ENCODE peak calls at places on chromosomes 11 and 22, in six cellular contexts. S is transverse colon, T is HFF-Myc, I is astrocyte of the spinal cord, X is natural killer cell, R is left ventricle myocardium inferior. Z is an unnamed sample.

GRCh38 chr11:26134481-26135355 is 197.2 kb upstream of the ANO3 start:
- DNase-seq in T (no peak), S (no peak), X (no peak), R (no peak), I (peak), Z (no peak)

GRCh38 chr11:102272047-102272824 is 45.0 kb upstream of the BIRC3 start:
- DNase-seq in S (no peak), R (no peak), T (no peak), X (no peak), I (no peak), Z (no peak)

GRCh38 chr22:37561209-37562048 is 1.1 kb downstream of the CDC42EP1 start:
- DNase-seq in R (peak), I (peak), S (peak), X (peak), T (peak), Z (peak)

GRCh38 chr11:86459002-86459385 is 84.3 kb downstream of the CCDC81 start:
- DNase-seq in R (no peak), I (peak), T (no peak), S (no peak), X (no peak), Z (no peak)

GRCh38 chr22:20231499-20232236 is 36.5 kb downstream of the RTN4R start:
- DNase-seq in I (no peak), X (no peak), T (no peak), R (no peak), S (no peak), Z (no peak)

GRCh38 chr11:57712256-57713150 is at the start of gene TMX2:
- DNase-seq in R (peak), I (peak), S (peak), X (peak), T (peak), Z (peak)

GRCh38 chr11:69144316-69144715 is 11.4 kb upstream of the SMIM38 start:
- DNase-seq in I (no peak), R (no peak), X (no peak), T (no peak), S (no peak), Z (no peak)

GRCh38 chr22:48536691-48537591 is 1290.7 kb downstream of the BRD1 start:
- DNase-seq in I (no peak), X (no peak), S (no peak), R (no peak), T (no peak), Z (no peak)

GRCh38 chr11:49302360-49302759 is 94.0 kb upstream of the FOLH1 start:
- DNase-seq in X (no peak), I (no peak), S (no peak), R (no peak), T (no peak), Z (no peak)

GRCh38 chr11:128629516-128630106 is 42.3 kb upstream of the ETS1 start:
- DNase-seq in I (no peak), R (no peak), X (no peak), T (no peak), S (no peak), Z (no peak)

GRCh38 chr11:76808996-76809395 is 25.8 kb downstream of the TSKU start:
- DNase-seq in X (peak), I (no peak), S (no peak), T (no peak), R (no peak), Z (no peak)

GRCh38 chr22:22752556-22753477 is 108.4 kb downstream of the GGTLC2 start:
- DNase-seq in S (no peak), R (no peak), T (no peak), I (no peak), X (no peak), Z (no peak)

GRCh38 chr11:77842451-77843121 is 21.6 kb downstream of the AAMDC start:
- DNase-seq in I (no peak), S (no peak), R (no peak), T (no peak), X (no peak), Z (no peak)

GRCh38 chr11:26971961-26972360 is 22.0 kb upstream of the FIBIN start:
- DNase-seq in T (no peak), S (no peak), I (no peak), X (no peak), R (no peak), Z (no peak)

GRCh38 chr11:112837162-112837826 is 123.9 kb upstream of the NCAM1 start:
- DNase-seq in X (peak), R (no peak), T (no peak), S (no peak), I (no peak), Z (no peak)

GRCh38 chr11:11717064-11717725 is 95.4 kb upstream of the GALNT18 start:
- DNase-seq in X (no peak), T (no peak), S (no peak), R (no peak), I (no peak), Z (no peak)

GRCh38 chr22:46479046-46479445 is 58.4 kb downstream of the CELSR1 start:
- DNase-seq in T (no peak), S (no peak), I (no peak), R (no peak), X (no peak), Z (no peak)

GRCh38 chr11:103035656-103036434 is 56.1 kb downstream of the DCUN1D5 start:
- DNase-seq in X (no peak), T (peak), I (peak), S (no peak), R (no peak), Z (no peak)

GRCh38 chr22:25039255-25039654 is 86.7 kb downstream of the KIAA1671 start:
- DNase-seq in S (no peak), T (no peak), I (no peak), X (no peak), R (no peak), Z (no peak)

GRCh38 chr11:44765026-44765595 is 38.3 kb downstream of the TSPAN18 start:
- DNase-seq in T (no peak), I (no peak), R (no peak), S (no peak), X (no peak), Z (no peak)

GRCh38 chr11:65043881-65044501 is 3.0 kb downstream of the SAC3D1 start:
- DNase-seq in S (peak), R (peak), X (no peak), I (no peak), T (no peak), Z (no peak)

GRCh38 chr11:86476109-86476861 is 101.6 kb downstream of the CCDC81 start:
- DNase-seq in S (peak), X (no peak), R (peak), T (no peak), I (peak), Z (no peak)

GRCh38 chr22:24157783-24158170 is 23.5 kb upstream of the SUSD2 start:
- DNase-seq in X (no peak), I (no peak), T (no peak), S (no peak), R (no peak), Z (no peak)

DNA sequence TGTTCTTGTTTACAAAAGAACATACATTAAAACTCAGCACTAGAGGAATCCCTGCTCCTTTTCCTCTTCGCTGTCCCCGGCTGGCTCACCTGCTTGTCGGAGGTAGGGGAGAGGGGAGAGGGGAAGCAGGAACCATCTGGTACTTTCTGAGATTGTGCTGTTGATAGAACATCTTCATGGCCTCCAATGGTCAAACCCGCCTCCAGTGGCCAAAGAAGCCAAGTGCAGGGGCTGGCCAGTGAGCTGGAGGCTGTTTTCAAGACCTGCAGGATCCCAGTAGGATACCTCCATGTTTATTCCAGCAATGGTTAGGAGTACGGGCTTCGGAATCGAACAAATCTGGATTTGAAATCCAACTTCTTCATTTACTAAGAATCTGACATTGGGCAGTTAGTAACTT is 92.6 kb downstream of the PKNOX2 start:
- DNase-seq in R (no peak), T (no peak), S (no peak), X (no peak), I (no peak), Z (no peak)
- TF ChIP-seq CTCF in R (no peak), T (peak), S (no peak), X (no peak), I (peak), Z (no peak)

GRCh38 chr11:36151933-36152580 is 137.2 kb downstream of the COMMD9 start:
- DNase-seq in X (no peak), T (no peak), S (no peak), R (no peak), I (no peak), Z (no peak)

GRCh38 chr11:36155770-36156485 is 133.3 kb downstream of the COMMD9 start:
- DNase-seq in X (no peak), I (peak), R (no peak), T (no peak), S (no peak), Z (no peak)

GRCh38 chr11:36150986-36151385 is 138.2 kb downstream of the COMMD9 start:
- DNase-seq in X (no peak), I (peak), R (no peak), T (no peak), S (no peak), Z (no peak)

GRCh38 chr11:36155301-36155700 is 133.9 kb downstream of the COMMD9 start:
- DNase-seq in S (no peak), R (peak), T (no peak), I (no peak), X (no peak), Z (no peak)

GRCh38 chr11:36153581-36153980 is 135.6 kb downstream of the COMMD9 start:
- DNase-seq in X (no peak), R (no peak), S (no peak), I (no peak), T (no peak), Z (no peak)
- TF ChIP-seq CTCF in X (no peak), R (no peak), S (no peak), I (no peak), T (no peak), Z (no peak)

GRCh38 chr22:42561856-42562255 is 8.1 kb downstream of the SERHL2 start:
- DNase-seq in X (no peak), R (no peak), I (no peak), S (no peak), T (no peak), Z (no peak)

GRCh38 chr22:42562282-42562681 is 8.5 kb downstream of the SERHL2 start:
- DNase-seq in T (no peak), S (no peak), R (no peak), I (no peak), X (no peak), Z (no peak)

GRCh38 chr22:42562684-42563083 is 8.9 kb downstream of the SERHL2 start:
- DNase-seq in S (no peak), I (no peak), X (no peak), R (no peak), T (no peak), Z (no peak)

GRCh38 chr22:42560781-42561180 is 7.0 kb downstream of the SERHL2 start:
- DNase-seq in T (no peak), R (no peak), X (no peak), S (no peak), I (peak), Z (no peak)

DNA sequence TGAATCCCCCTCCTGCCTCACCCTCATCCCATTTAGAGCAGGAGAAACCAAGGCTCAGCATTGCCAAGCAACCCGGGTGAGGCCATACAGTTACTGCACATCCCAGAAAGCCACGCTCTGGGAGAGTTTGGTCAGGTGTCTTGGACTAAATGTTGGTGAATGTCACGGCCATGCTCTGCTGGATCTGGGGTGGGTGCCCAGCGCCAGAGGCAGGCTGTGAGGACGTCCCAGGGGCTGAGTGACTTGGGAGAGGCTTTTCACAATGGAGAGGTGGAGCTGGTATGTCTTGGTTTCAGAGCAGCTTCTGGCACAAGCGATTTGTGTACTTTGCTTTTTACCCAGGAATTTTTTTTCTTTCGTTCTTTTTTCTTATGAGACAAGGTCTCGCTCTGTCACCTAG is 6.6 kb downstream of the SERHL2 start:
- DNase-seq in S (no peak), X (no peak), I (no peak), R (no peak), T (no peak), Z (no peak)
- TF ChIP-seq CTCF in S (no peak), X (no peak), I (no peak), R (no peak), T (no peak), Z (no peak)

DNA sequence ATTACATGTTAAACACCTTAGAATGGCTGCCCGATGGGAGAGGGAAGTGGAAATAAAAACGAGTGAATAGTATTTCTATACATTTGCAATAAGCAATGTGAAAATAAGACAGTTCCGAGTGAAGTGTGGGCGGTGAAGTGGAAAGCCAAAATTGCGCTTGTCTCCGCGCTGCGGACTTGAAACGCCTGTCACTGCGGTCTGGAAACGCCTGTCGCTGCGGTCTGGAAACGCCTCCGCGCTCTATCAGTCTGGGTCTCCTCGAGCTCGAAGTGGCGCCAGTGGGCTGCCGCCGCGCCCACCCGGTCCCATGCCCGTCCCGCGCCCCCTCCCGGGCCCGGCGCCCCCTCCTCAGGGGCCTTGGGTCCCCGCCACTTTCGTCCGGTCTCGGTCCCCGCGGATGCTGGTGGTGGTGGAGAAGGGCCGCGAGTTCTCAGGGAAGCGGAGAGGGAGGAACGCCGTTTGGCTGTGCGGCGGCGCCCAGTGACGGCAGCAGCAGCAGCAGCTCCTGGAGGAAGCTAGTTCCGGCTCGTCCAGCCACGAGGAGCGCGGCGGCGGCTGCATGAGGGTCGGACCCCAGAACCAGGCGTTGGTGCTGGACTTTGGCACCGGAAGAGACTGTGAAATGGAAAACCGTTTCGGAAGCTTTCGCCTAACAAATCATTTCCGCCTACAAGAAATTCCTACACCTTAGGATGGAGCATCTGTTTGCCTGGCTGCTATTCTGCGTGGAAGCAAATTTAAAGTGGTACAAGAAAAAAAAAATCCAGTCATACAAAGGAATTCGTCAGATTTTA is 1.8 kb downstream of the NCR3LG1 start:
- DNase-seq in S (peak), R (peak), I (peak), T (no peak), X (peak), Z (peak)
- TF ChIP-seq CTCF in S (no peak), R (no peak), I (no peak), T (no peak), X (no peak), Z (no peak)

GRCh38 chr11:3016861-3017260 is 24.7 kb upstream of the NAP1L4 start:
- DNase-seq in R (no peak), T (no peak), X (no peak), I (no peak), S (no peak), Z (no peak)
- TF ChIP-seq CTCF in R (no peak), T (no peak), X (no peak), I (peak), S (no peak), Z (no peak)

GRCh38 chr11:63938481-63939350 is at the start of gene NAA40:
- DNase-seq in I (peak), R (peak), X (peak), T (peak), S (peak), Z (peak)
- TF ChIP-seq CTCF in I (no peak), R (no peak), X (no peak), T (no peak), S (no peak), Z (no peak)

GRCh38 chr11:73141309-73142127 is 600 bp downstream of the FCHSD2 start:
- DNase-seq in X (peak), T (no peak), I (peak), R (peak), S (peak), Z (no peak)
- TF ChIP-seq CTCF in X (no peak), T (no peak), I (no peak), R (no peak), S (no peak), Z (no peak)

GRCh38 chr11:83768476-83768875 is 482.3 kb upstream of the CCDC90B start:
- DNase-seq in T (no peak), R (no peak), X (no peak), I (no peak), S (no peak), Z (no peak)
- TF ChIP-seq CTCF in T (no peak), R (no peak), X (no peak), I (no peak), S (no peak), Z (no peak)

DNA sequence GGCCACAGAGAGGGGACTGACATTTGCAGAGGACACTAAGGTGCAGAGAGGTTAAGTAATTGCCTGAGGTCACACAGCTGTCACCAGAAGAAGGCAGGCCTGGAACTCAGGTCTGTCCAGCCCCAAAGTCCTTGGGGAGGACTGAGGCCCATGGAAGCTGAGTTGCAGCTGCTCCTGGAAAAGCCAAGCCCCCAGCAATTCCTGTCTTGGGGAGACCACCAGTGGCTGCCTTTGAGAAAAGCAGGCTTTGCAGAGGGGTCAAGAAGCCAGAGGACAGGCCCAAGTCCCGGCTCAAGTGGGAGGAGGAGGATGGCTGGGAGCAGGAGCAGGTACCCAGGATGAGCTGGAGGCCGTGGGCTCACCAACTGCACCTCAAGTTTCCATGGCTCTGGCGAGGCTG is 3.4 kb downstream of the NFAM1 start:
- DNase-seq in X (no peak), S (no peak), R (no peak), T (no peak), I (no peak), Z (no peak)
- TF ChIP-seq CTCF in X (no peak), S (no peak), R (no peak), T (no peak), I (no peak), Z (no peak)